ENCODE peak calls at places on chromosomes 2 and 18, in nine cellular contexts. N is neural progenitor cell; Q is left ventricle myocardium inferior; J is A549; L is neuronal stem cell; P is CD8-positive, alpha-beta memory T cell; I is CD4-positive, CD25-positive, alpha-beta regulatory T cell; C is pancreas; A is right atrium auricular region. S is an unnamed sample. For H3K9me3, the result is how much of the 10 kb centered on the place peaks cover.

GRCh38 chr2:16774980-16775963 is 109.6 kb upstream of the CYRIA start:
- DNase-seq in L (peak), N (peak), P (no peak), J (no peak), I (no peak), A (no peak), Q (no peak), C (no peak), S (no peak)

GRCh38 chr18:3710712-3711269 is 260.8 kb downstream of the TGIF1 start:
- DNase-seq in Q (peak), I (no peak), N (no peak), P (no peak), A (peak), C (peak), L (no peak), J (peak), S (peak)

GRCh38 chr18:59142274-59142673 is 2.6 kb downstream of the SEC11C start:
- DNase-seq in A (no peak), N (no peak), Q (no peak), C (no peak), I (no peak), L (no peak), J (no peak), P (no peak), S (no peak)

GRCh38 chr2:177622516-177622915 is 229.9 kb downstream of the AGPS start:
- DNase-seq in C (no peak), J (no peak), Q (no peak), L (no peak), A (no peak), I (no peak), N (peak), P (no peak), S (no peak)

GRCh38 chr2:147456729-147457128 is 388.1 kb upstream of the ACVR2A start:
- DNase-seq in A (no peak), Q (no peak), P (no peak), N (no peak), C (no peak), I (no peak), L (no peak), J (no peak), S (no peak)

GRCh38 chr18:25253779-25254178 is 98.2 kb downstream of the ZNF521 start:
- DNase-seq in Q (no peak), I (no peak), J (no peak), A (no peak), N (no peak), L (no peak), P (no peak), C (no peak), S (no peak)

GRCh38 chr2:151808258-151809072 is 19.8 kb downstream of the ARL5A start:
- DNase-seq in C (no peak), A (no peak), I (no peak), P (no peak), J (peak), N (peak), L (no peak), Q (no peak), S (no peak)

GRCh38 chr2:109374548-109375130 is 239.1 kb downstream of the SEPTIN10 start:
- DNase-seq in A (peak), C (no peak), P (peak), I (no peak), Q (no peak), J (no peak), N (no peak), L (no peak), S (no peak)

GRCh38 chr2:96877513-96878159 is 7.8 kb upstream of the SEMA4C start:
- DNase-seq in N (no peak), I (no peak), L (no peak), C (no peak), J (no peak), A (no peak), P (no peak), Q (no peak), S (no peak)

GRCh38 chr2:56615750-56616149 is 432.0 kb downstream of the CCDC85A start:
- DNase-seq in J (no peak), A (no peak), C (no peak), Q (no peak), P (no peak), I (no peak), L (no peak), N (no peak), S (no peak)

GRCh38 chr2:239594772-239595608 is 194.2 kb upstream of the HDAC4 start:
- DNase-seq in I (no peak), P (peak), C (no peak), L (no peak), N (no peak), J (no peak), Q (no peak), A (no peak), S (no peak)

GRCh38 chr2:169351725-169352124 is 10.6 kb downstream of the LRP2 start:
- DNase-seq in P (no peak), J (no peak), I (no peak), C (no peak), L (no peak), A (no peak), N (no peak), Q (no peak), S (no peak)

GRCh38 chr2:178219247-178219646 is 24.9 kb downstream of the OSBPL6 start:
- DNase-seq in I (no peak), P (no peak), L (no peak), Q (no peak), N (no peak), C (no peak), A (no peak), J (no peak), S (no peak)

GRCh38 chr2:196314780-196315179 is 143.4 kb upstream of the STK17B start:
- DNase-seq in A (no peak), L (no peak), N (no peak), J (peak), Q (no peak), C (no peak), P (no peak), I (no peak), S (no peak)

GRCh38 chr2:15158117-15158516 is 403.0 kb downstream of the NBAS start:
- DNase-seq in P (no peak), I (no peak), N (peak), Q (no peak), J (no peak), A (no peak), L (peak), C (no peak), S (no peak)

GRCh38 chr2:166173263-166173662 is 45.4 kb upstream of the SCN1A start:
- DNase-seq in L (no peak), N (no peak), A (no peak), I (no peak), Q (no peak), J (no peak), C (no peak), P (no peak), S (no peak)

GRCh38 chr2:85238607-85239006 is 89.2 kb downstream of the TGOLN2 start:
- DNase-seq in J (no peak), P (no peak), Q (no peak), C (no peak), A (no peak), I (no peak), N (no peak), L (no peak), S (no peak)

GRCh38 chr2:134564549-134564948 is 154.3 kb downstream of the TMEM163 start:
- DNase-seq in Q (no peak), P (no peak), I (no peak), C (no peak), J (no peak), A (no peak), N (no peak), L (no peak), S (no peak)

GRCh38 chr2:209476367-209477191 is 52.7 kb downstream of the MAP2 start:
- DNase-seq in C (no peak), I (no peak), J (no peak), Q (no peak), A (no peak), P (no peak), N (no peak), L (no peak), S (no peak)

GRCh38 chr2:141063410-141063809 is 1067.4 kb downstream of the LRP1B start:
- DNase-seq in J (no peak), C (no peak), A (no peak), I (no peak), N (peak), Q (no peak), L (no peak), P (no peak), S (no peak)

GRCh38 chr2:201665420-201666158 is 22.3 kb upstream of the TMEM237 start:
- DNase-seq in I (no peak), Q (no peak), N (no peak), A (no peak), C (no peak), J (no peak), P (no peak), L (no peak), S (no peak)

GRCh38 chr2:201923436-201923975 is 110.1 kb upstream of the FZD7 start:
- DNase-seq in L (no peak), N (no peak), P (no peak), A (no peak), I (no peak), Q (no peak), C (no peak), J (no peak), S (no peak)

DNA sequence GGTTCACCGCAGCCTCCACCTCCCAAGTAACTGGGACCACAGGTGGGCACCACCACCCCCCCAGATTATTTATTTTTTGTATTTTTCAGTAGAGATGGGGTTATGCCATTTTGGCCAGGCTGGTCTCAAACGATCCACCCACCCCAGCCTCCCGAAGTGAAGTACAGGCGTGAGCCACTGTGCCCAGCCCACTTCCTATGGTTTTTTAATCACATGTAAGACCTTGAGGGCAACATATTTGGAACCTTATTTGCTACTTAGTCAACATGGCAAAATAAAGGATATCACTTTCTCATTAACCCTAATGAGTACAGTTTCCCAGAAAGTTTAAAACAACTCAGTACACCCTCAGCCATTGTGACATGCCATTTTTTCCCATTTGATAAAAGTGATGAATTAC is 64.7 kb downstream of the EIF5B start:
- DNase-seq in C (no peak), J (no peak), I (no peak), L (no peak), A (no peak), P (no peak), Q (no peak), N (no peak), S (no peak)
- H3K9me3 ChIP-seq in C (under half), J (under half), I (under half), L (under half), A (under half), P (under half), Q (under half), N (under half), S (under half)

GRCh38 chr2:105990624-105991023 is 203.5 kb downstream of the UXS1 start:
- DNase-seq in Q (no peak), P (no peak), J (no peak), L (no peak), C (no peak), N (no peak), I (no peak), A (no peak), S (no peak)
- H3K9me3 ChIP-seq in Q (half or more), P (under half), J (under half), L (under half), C (under half), N (under half), I (under half), A (under half), S (under half)

DNA sequence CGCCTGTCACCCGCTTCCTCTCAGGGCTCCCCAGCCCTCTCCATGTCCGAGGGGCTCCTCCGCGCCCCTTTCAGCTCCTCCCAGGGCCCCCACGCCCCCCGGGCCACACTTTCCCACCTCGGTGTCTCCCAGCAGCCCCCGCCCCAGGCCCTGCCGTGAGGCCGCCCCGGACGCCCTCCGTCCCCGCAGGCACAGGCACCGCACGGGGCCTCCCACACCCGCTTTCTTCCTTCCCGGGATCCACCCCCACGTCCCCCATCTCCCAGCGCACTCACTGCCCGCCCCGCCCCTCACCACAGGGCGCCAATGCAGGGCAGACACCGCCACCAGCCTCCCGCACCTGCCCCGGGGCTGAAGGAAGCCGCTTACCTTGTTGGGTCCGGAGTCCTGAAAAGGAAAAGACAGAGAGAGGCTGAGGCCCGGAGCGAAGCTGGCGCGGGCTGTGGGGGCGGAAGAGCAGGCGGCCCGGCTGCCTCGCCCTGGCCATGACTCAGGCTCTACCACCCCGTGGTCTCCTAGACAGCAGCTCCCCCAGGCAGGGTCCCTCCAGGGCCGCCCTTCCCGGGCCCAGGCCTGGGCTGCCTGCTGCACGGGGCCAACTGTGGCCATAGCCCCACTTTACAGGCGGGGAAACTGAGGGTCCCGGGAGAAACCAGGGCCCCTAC is 37.7 kb downstream of the KIF1A start:
- DNase-seq in A (no peak), P (peak), L (no peak), N (no peak), C (no peak), J (no peak), I (no peak), Q (peak), S (no peak)
- H3K9me3 ChIP-seq in A (under half), P (under half), L (under half), N (under half), C (under half), J (under half), I (under half), Q (under half), S (under half)

GRCh38 chr2:219832904-219833303 is 205.5 kb downstream of the SLC4A3 start:
- DNase-seq in P (no peak), N (no peak), I (no peak), L (no peak), Q (no peak), A (peak), C (no peak), J (no peak), S (no peak)
- H3K9me3 ChIP-seq in P (under half), N (under half), I (under half), L (under half), Q (under half), A (under half), C (under half), J (under half), S (under half)

S was measured in breast epithelium.